ENCODE peak calls at places on chromosomes 2 and 18, in eight cellular contexts. T is posterior cingulate gyrus; K is T-helper 2 cell treated with Interferon-gamma antibody and Interleukin-4, amounts not matched to agents 5 μg/mL and 100 μg/mL, for 36 hours; R is MV-4-11; O is HCT116; J is AG20443; X is neural crest cell; N is mesenchymal stem cell. Z is an unnamed sample.

GRCh38 chr2:101241158-101241557 is 11.5 kb upstream of the CNOT11 start:
- DNase-seq in T (no peak), K (no peak), R (no peak), O (no peak), J (no peak), X (no peak), N (no peak), Z (no peak)

GRCh38 chr2:85935170-85935745 is 46.5 kb upstream of the ST3GAL5 start:
- DNase-seq in T (no peak), K (no peak), R (no peak), O (no peak), J (no peak), X (no peak), N (peak), Z (no peak)

GRCh38 chr2:94990956-94991355 is 34.6 kb upstream of the MAL start:
- DNase-seq in T (no peak), K (no peak), R (no peak), O (no peak), J (no peak), X (no peak), N (no peak), Z (no peak)

GRCh38 chr18:34873966-34874365 is 163.9 kb downstream of the DTNA start:
- DNase-seq in T (no peak), K (no peak), R (no peak), O (no peak), J (no peak), X (no peak), N (no peak), Z (no peak)

GRCh38 chr2:50648031-50648430 is 383.9 kb downstream of the NRXN1 start:
- DNase-seq in T (no peak), K (no peak), R (no peak), O (no peak), J (no peak), X (no peak), N (no peak), Z (no peak)

GRCh38 chr2:8004250-8004681 is 677.6 kb upstream of the ID2 start:
- DNase-seq in T (no peak), K (no peak), R (peak), O (no peak), J (peak), X (no peak), N (peak), Z (peak)

GRCh38 chr2:97945791-97946190 is 50.0 kb downstream of the TMEM131 start:
- DNase-seq in T (no peak), K (no peak), R (no peak), O (no peak), J (no peak), X (no peak), N (no peak), Z (no peak)

GRCh38 chr2:44965684-44966083 is 24.2 kb downstream of the SIX3 start:
- DNase-seq in T (no peak), K (no peak), R (peak), O (no peak), J (no peak), X (no peak), N (no peak), Z (no peak)

GRCh38 chr2:102186676-102187190 is at the start of gene IL1RL2:
- DNase-seq in T (peak), K (no peak), R (no peak), O (no peak), J (no peak), X (no peak), N (no peak), Z (peak)

GRCh38 chr2:234548720-234549420 is 52.0 kb upstream of the ARL4C start:
- DNase-seq in T (no peak), K (no peak), R (no peak), O (no peak), J (peak), X (no peak), N (peak), Z (no peak)

GRCh38 chr18:5049124-5049523 is 147.9 kb downstream of the AKAIN1 start:
- DNase-seq in T (no peak), K (no peak), R (no peak), O (no peak), J (no peak), X (no peak), N (no peak), Z (no peak)

GRCh38 chr2:168770796-168771195 is 31.6 kb upstream of the NOSTRIN start:
- DNase-seq in T (no peak), K (no peak), R (no peak), O (no peak), J (no peak), X (no peak), N (peak), Z (no peak)

GRCh38 chr2:8522682-8523081 is 159.2 kb upstream of the ID2 start:
- DNase-seq in T (no peak), K (no peak), R (no peak), O (no peak), J (no peak), X (no peak), N (no peak), Z (no peak)

GRCh38 chr2:159710601-159711180 is 1.6 kb upstream of the MARCHF7 start:
- DNase-seq in T (no peak), K (no peak), R (peak), O (no peak), J (no peak), X (no peak), N (peak), Z (no peak)

GRCh38 chr18:11149441-11150270 is at the start of gene PIEZO2:
- DNase-seq in T (peak), K (no peak), R (peak), O (no peak), J (peak), X (peak), N (peak), Z (no peak)

GRCh38 chr2:20148841-20149702 is 75.9 kb downstream of the SDC1 start:
- DNase-seq in T (no peak), K (no peak), R (peak), O (no peak), J (peak), X (peak), N (peak), Z (no peak)

GRCh38 chr2:220221904-220222495 is 594.6 kb downstream of the SLC4A3 start:
- DNase-seq in T (no peak), K (no peak), R (no peak), O (no peak), J (no peak), X (no peak), N (no peak), Z (no peak)

GRCh38 chr2:121284424-121285076 is 452 bp downstream of the TFCP2L1 start:
- DNase-seq in T (no peak), K (no peak), R (no peak), O (no peak), J (peak), X (no peak), N (no peak), Z (no peak)

GRCh38 chr18:79786781-79787526 is 10.8 kb upstream of the KCNG2 start:
- DNase-seq in T (no peak), K (no peak), R (peak), O (no peak), J (peak), X (no peak), N (peak), Z (no peak)